ENCODE peak calls at places on chromosomes 5 and 9, in four cellular contexts. A is mesendoderm, K is germinal center, M is AML-193. O is an unnamed sample.

GRCh38 chr9:4009006-4009511 is 290.8 kb downstream of the GLIS3 start:
- DNase-seq in M (no peak), K (no peak), A (no peak), O (no peak)

GRCh38 chr9:91248707-91249106 is 113.0 kb downstream of the AUH start:
- DNase-seq in M (no peak), A (no peak), K (no peak), O (no peak)

GRCh38 chr5:102858808-102859207 is 103.7 kb downstream of the PAM start:
- DNase-seq in K (no peak), A (no peak), M (no peak), O (no peak)

GRCh38 chr5:154078305-154078704 is 39.5 kb downstream of the MFAP3 start:
- DNase-seq in M (peak; percentile 31), A (no peak), K (no peak), O (no peak)

GRCh38 chr5:1724822-1725602 is 74.6 kb downstream of the MRPL36 start:
- DNase-seq in A (peak; percentile 85), M (no peak), K (no peak), O (peak; percentile 77)

GRCh38 chr9:82191082-82191481 is 202.5 kb downstream of the SPATA31D1 start:
- DNase-seq in M (no peak), A (no peak), K (no peak), O (no peak)

GRCh38 chr5:142716963-142717362 is 31.1 kb upstream of the FGF1 start:
- DNase-seq in A (peak; percentile 90), M (peak; percentile 69), K (peak; percentile 29), O (peak; percentile 79)

GRCh38 chr9:87599901-87600610 is 102.4 kb downstream of the DAPK1 start:
- DNase-seq in K (no peak), M (no peak), A (peak; percentile 55), O (no peak)

GRCh38 chr9:6899274-6899673 is 141.5 kb downstream of the KDM4C start:
- DNase-seq in M (no peak), A (no peak), K (no peak), O (no peak)

GRCh38 chr9:133944746-133945135 is 47.4 kb downstream of the VAV2 start:
- DNase-seq in A (no peak), K (no peak), M (no peak), O (peak; percentile 47)

GRCh38 chr5:88438006-88438405 is 169.4 kb upstream of the TMEM161B start:
- DNase-seq in M (no peak), K (no peak), A (peak; percentile 42), O (peak; percentile 5)

GRCh38 chr5:11724947-11725346 is 179.3 kb downstream of the CTNND2 start:
- DNase-seq in A (no peak), M (no peak), K (no peak), O (no peak)

GRCh38 chr9:37283730-37284235 is 138.7 kb upstream of the GRHPR start:
- DNase-seq in A (no peak), M (no peak), K (no peak), O (no peak)

GRCh38 chr9:124411514-124412227 is 3.6 kb downstream of the PSMB7 start:
- DNase-seq in A (no peak), M (no peak), K (no peak), O (no peak)

GRCh38 chr9:104485014-104485413 is 19.0 kb upstream of the OR13F1 start:
- DNase-seq in A (no peak), M (no peak), K (no peak), O (no peak)

GRCh38 chr9:692636-693459 is 148.6 kb upstream of the DMRT1 start:
- DNase-seq in K (no peak), M (no peak), A (peak; percentile 42), O (no peak)

GRCh38 chr9:38529317-38529716 is 91.1 kb downstream of the ANKRD18A start:
- DNase-seq in A (no peak), K (no peak), M (no peak), O (peak; percentile 12)

GRCh38 chr5:95403996-95404395 is 12.8 kb downstream of the FAM81B start:
- DNase-seq in K (no peak), A (no peak), M (no peak), O (no peak)

GRCh38 chr5:35813456-35813855 is 43.2 kb upstream of the IL7R start:
- DNase-seq in A (no peak), M (no peak), K (no peak), O (no peak)

GRCh38 chr5:134051305-134051704 is 46.5 kb upstream of the VDAC1 start:
- DNase-seq in M (no peak), K (no peak), A (no peak), O (no peak)

GRCh38 chr5:177552839-177553455 is 1.4 kb downstream of the FAM193B start:
- DNase-seq in M (peak; percentile 17), A (no peak), K (no peak), O (peak; percentile 35)

GRCh38 chr9:98207606-98208005 is 15.2 kb upstream of the CORO2A start:
- DNase-seq in K (no peak), A (peak; percentile 16), M (no peak), O (no peak)

GRCh38 chr9:23754551-23754950 is 71.5 kb downstream of the ELAVL2 start:
- DNase-seq in K (no peak), A (no peak), M (no peak), O (no peak)

GRCh38 chr5:149567226-149567625 is 14.1 kb upstream of the ARHGEF37 start:
- DNase-seq in A (no peak), K (no peak), M (no peak), O (no peak)

GRCh38 chr5:588406-588995 is 23.6 kb upstream of the CEP72 start:
- DNase-seq in M (no peak), A (no peak), K (no peak), O (no peak)

GRCh38 chr9:1058826-1059225 is 8.7 kb downstream of the DMRT2 start:
- DNase-seq in M (no peak), K (no peak), A (no peak), O (no peak)

GRCh38 chr9:90958328-90958727 is 156.7 kb downstream of the SYK start:
- DNase-seq in K (no peak), M (no peak), A (no peak), O (peak; percentile 28)

GRCh38 chr5:9716838-9717281 is 86.7 kb upstream of the TAS2R1 start:
- DNase-seq in A (peak; percentile 73), K (peak; percentile 17), M (no peak), O (peak; percentile 37)

GRCh38 chr5:52772668-52773067 is 15.0 kb upstream of the ITGA1 start:
- DNase-seq in K (no peak), M (no peak), A (no peak), O (no peak)

GRCh38 chr5:131268758-131269370 is 5.0 kb downstream of the CDC42SE2 start:
- DNase-seq in M (no peak), A (no peak), K (no peak), O (no peak)

GRCh38 chr9:17060450-17060849 is 74.4 kb upstream of the CNTLN start:
- DNase-seq in M (no peak), A (peak; percentile 54), K (no peak), O (no peak)

GRCh38 chr5:91382530-91383026 is 539 bp downstream of the ARRDC3 start:
- DNase-seq in M (peak; percentile 44), K (peak; percentile 7), A (peak; percentile 55), O (peak; percentile 43)

GRCh38 chr9:18297532-18297872 is 176.5 kb upstream of the ADAMTSL1 start:
- DNase-seq in A (peak; percentile 83), M (no peak), K (no peak), O (peak; percentile 23)

GRCh38 chr5:126597156-126597555 is 2.1 kb upstream of the ALDH7A1 start:
- DNase-seq in M (no peak), A (no peak), K (no peak), O (no peak)

O was measured in ELF-1.